ENCODE peak calls at places on chromosomes 12 and 14, in six cellular contexts. L is nephron progenitor cell, F is retinal pigment epithelial cell, Z is H4, U is RPMI8226, H is NCI-H1105. X is an unnamed sample.
A peak's percentile ranks its signal among the peaks of the same experiment; 100 is the strongest.

GRCh38 chr14:72781476-72782181 is 112.3 kb downstream of the DPF3 start:
- DNase-seq in L (no peak), F (no peak), Z (no peak), U (no peak), H (no peak), X (no peak)

GRCh38 chr12:58711968-58712367 is 208.3 kb downstream of the LRIG3 start:
- DNase-seq in L (no peak), F (no peak), Z (no peak), U (no peak), H (no peak), X (no peak)

GRCh38 chr12:109299849-109300248 is 9.2 kb downstream of the FOXN4 start:
- DNase-seq in L (no peak), F (no peak), Z (no peak), U (no peak), H (no peak), X (no peak)

GRCh38 chr14:64792231-64792630 is 87.5 kb downstream of the SPTB start:
- DNase-seq in L (no peak), F (no peak), Z (no peak), U (no peak), H (no peak), X (no peak)

GRCh38 chr12:108572166-108572790 is 9.9 kb downstream of the ISCU start:
- DNase-seq in L (no peak), F (no peak), Z (no peak), U (no peak), H (no peak), X (no peak)

GRCh38 chr12:50477241-50477832 is 27.4 kb upstream of the DIP2B start:
- DNase-seq in L (no peak), F (no peak), Z (no peak), U (no peak), H (no peak), X (no peak)

GRCh38 chr12:6377667-6377994 is 2.3 kb upstream of the SCNN1A start:
- DNase-seq in L (no peak), F (peak; percentile 46), Z (no peak), U (no peak), H (no peak), X (no peak)

GRCh38 chr14:38302034-38302433 is 46.1 kb upstream of the CLEC14A start:
- DNase-seq in L (no peak), F (no peak), Z (no peak), U (no peak), H (no peak), X (no peak)